ENCODE peak calls at places on chromosomes 3 and 15, in eight cellular contexts. B, Q, G, R, L, K, T and V are unnamed samples.

GRCh38 chr3:185242642-185243041 is 11.2 kb downstream of the EHHADH start:
- DNase-seq in Q (no peak), K (no peak), L (no peak), R (no peak), T (no peak), G (no peak), B (no peak), V (no peak)

GRCh38 chr3:99720985-99721632 is 82.7 kb downstream of the COL8A1 start:
- DNase-seq in G (no peak), L (no peak), Q (no peak), R (no peak), K (peak), T (peak), B (no peak), V (no peak)

GRCh38 chr3:114856867-114857266 is 290.2 kb downstream of the ZBTB20 start:
- DNase-seq in L (no peak), B (no peak), G (no peak), T (no peak), K (no peak), Q (no peak), R (no peak), V (no peak)

GRCh38 chr3:64084640-64085039 is 61.3 kb upstream of the PSMD6 start:
- DNase-seq in R (peak), G (no peak), T (peak), Q (no peak), B (no peak), L (no peak), K (no peak), V (no peak)

GRCh38 chr3:155304394-155304793 is 10.9 kb upstream of the STRIT1 start:
- DNase-seq in K (no peak), T (no peak), L (no peak), Q (no peak), R (no peak), G (no peak), B (no peak), V (no peak)

GRCh38 chr3:72489916-72490315 is 358.3 kb downstream of the SHQ1 start:
- DNase-seq in Q (no peak), L (no peak), G (no peak), K (no peak), R (no peak), B (no peak), T (no peak), V (no peak)

GRCh38 chr3:42979044-42979962 is at the start of gene GASK1A:
- DNase-seq in G (no peak), R (peak), K (peak), B (peak), L (no peak), T (no peak), Q (no peak), V (peak)

GRCh38 chr3:33940149-33940548 is 141.7 kb downstream of the PDCD6IP start:
- DNase-seq in G (no peak), L (no peak), B (no peak), K (no peak), T (no peak), Q (no peak), R (no peak), V (no peak)

GRCh38 chr3:42043116-42043796 is 47.9 kb upstream of the TRAK1 start:
- DNase-seq in L (no peak), B (no peak), Q (peak), T (no peak), R (peak), K (no peak), G (no peak), V (no peak)

GRCh38 chr15:56719774-56720555 is 13.3 kb downstream of the ZNF280D start:
- DNase-seq in B (no peak), T (peak), G (no peak), Q (no peak), L (no peak), R (peak), K (no peak), V (no peak)

GRCh38 chr3:156978471-156978961 is 152.4 kb downstream of the LEKR1 start:
- DNase-seq in R (peak), T (no peak), B (no peak), G (no peak), K (no peak), L (no peak), Q (peak), V (no peak)

GRCh38 chr3:119619094-119619493 is 21.4 kb downstream of the PLA1A start:
- DNase-seq in G (no peak), T (no peak), Q (no peak), B (no peak), R (no peak), K (no peak), L (no peak), V (no peak)

GRCh38 chr3:117130222-117130621 is 420.6 kb downstream of the TUSC7 start:
- DNase-seq in L (no peak), K (no peak), R (peak), T (no peak), Q (no peak), G (no peak), B (no peak), V (no peak)

GRCh38 chr3:29773481-29773880 is 492.6 kb downstream of the RBMS3 start:
- DNase-seq in L (no peak), Q (no peak), G (no peak), R (no peak), B (no peak), K (no peak), T (no peak), V (no peak)

GRCh38 chr15:68774521-68775293 is 46.0 kb downstream of the ANP32A start:
- DNase-seq in K (peak), G (peak), R (no peak), B (no peak), Q (no peak), L (no peak), T (no peak), V (no peak)

GRCh38 chr15:38614621-38615020 is 50.0 kb upstream of the RASGRP1 start:
- DNase-seq in G (no peak), K (no peak), T (no peak), L (no peak), R (no peak), Q (no peak), B (no peak), V (no peak)

GRCh38 chr3:53286727-53287412 is 31.0 kb upstream of the TKT start:
- DNase-seq in G (no peak), K (no peak), T (peak), B (no peak), L (no peak), Q (peak), R (peak), V (no peak)

GRCh38 chr3:16993227-16993626 is 108.5 kb downstream of the PLCL2 start:
- DNase-seq in G (no peak), R (peak), T (peak), L (no peak), Q (peak), B (no peak), K (no peak), V (peak)

GRCh38 chr3:58029842-58030584 is 21.8 kb downstream of the FLNB start:
- DNase-seq in T (no peak), Q (no peak), L (no peak), B (no peak), K (no peak), R (no peak), G (no peak), V (no peak)

GRCh38 chr15:44536298-44536961 is 517 bp upstream of the EIF3J start:
- DNase-seq in K (no peak), B (peak), G (peak), R (no peak), T (peak), Q (no peak), L (peak), V (peak)

GRCh38 chr3:49900491-49901153 is 3.1 kb downstream of the MST1R start:
- DNase-seq in B (no peak), G (no peak), K (no peak), Q (no peak), R (peak), T (peak), L (no peak), V (peak)

GRCh38 chr15:55912982-55913381 is 80.4 kb downstream of the NEDD4 start:
- DNase-seq in R (no peak), Q (no peak), K (no peak), T (no peak), G (no peak), B (no peak), L (no peak), V (no peak)

GRCh38 chr3:152505926-152506325 is 237.2 kb downstream of the MBNL1 start:
- DNase-seq in L (no peak), Q (no peak), B (no peak), T (no peak), R (no peak), G (no peak), K (no peak), V (no peak)

GRCh38 chr3:49536875-49537533 is 17.3 kb upstream of the BSN start:
- DNase-seq in G (no peak), B (no peak), T (no peak), K (no peak), L (no peak), Q (no peak), R (no peak), V (no peak)

GRCh38 chr3:109070232-109070631 is 47.7 kb downstream of the MORC1 start:
- DNase-seq in L (no peak), G (no peak), B (no peak), K (no peak), T (no peak), Q (no peak), R (no peak), V (no peak)

GRCh38 chr3:195557327-195557726 is 14.2 kb upstream of the PPP1R2 start:
- DNase-seq in G (no peak), L (no peak), B (no peak), K (no peak), T (no peak), Q (no peak), R (no peak), V (no peak)

GRCh38 chr3:195555110-195555509 is 12.0 kb upstream of the PPP1R2 start:
- DNase-seq in Q (no peak), L (no peak), G (no peak), B (no peak), K (no peak), R (no peak), T (no peak), V (no peak)

GRCh38 chr3:195556390-195556789 is 13.3 kb upstream of the PPP1R2 start:
- DNase-seq in K (no peak), Q (peak), B (no peak), R (no peak), L (no peak), T (no peak), G (no peak), V (no peak)

GRCh38 chr3:195559723-195560409 is 16.7 kb upstream of the PPP1R2 start:
- DNase-seq in Q (no peak), K (no peak), L (no peak), B (no peak), G (no peak), T (no peak), R (no peak), V (peak)

GRCh38 chr3:195558602-195559001 is 15.5 kb upstream of the PPP1R2 start:
- DNase-seq in K (no peak), Q (peak), T (no peak), L (no peak), R (no peak), G (no peak), B (no peak), V (peak)
- TF ChIP-seq CTCF in K (no peak), Q (peak), T (peak), L (peak), R (peak), G (peak), B (no peak), V (no peak)

DNA sequence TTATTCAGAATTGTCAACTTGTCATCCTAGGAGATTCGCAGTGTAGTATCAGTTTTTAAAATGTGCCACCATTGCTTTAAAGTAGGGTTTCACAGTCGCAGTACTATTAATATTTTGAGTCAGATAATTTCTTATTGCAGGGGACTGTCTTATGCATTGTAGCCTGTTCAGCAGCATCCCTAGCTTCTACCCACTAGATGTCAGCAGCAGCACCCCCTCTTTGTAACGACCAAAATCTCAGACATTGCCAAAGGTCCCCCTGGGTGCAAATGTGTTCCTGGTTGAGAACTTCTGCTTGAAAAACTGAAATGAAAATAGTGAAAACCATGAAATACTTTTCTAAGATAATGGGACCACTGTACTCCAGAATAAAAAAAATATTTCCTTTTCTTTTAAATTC is 474.8 kb downstream of the CNTN3 start:
- DNase-seq in K (no peak), G (no peak), Q (no peak), L (no peak), R (no peak), T (peak), B (no peak), V (no peak)
- TF ChIP-seq CTCF in K (no peak), G (no peak), Q (no peak), L (peak), R (no peak), T (peak), B (no peak), V (no peak)

GRCh38 chr3:40847571-40847992 is 322.8 kb downstream of the ZNF621 start:
- DNase-seq in G (peak), L (peak), B (no peak), K (peak), T (no peak), Q (peak), R (peak), V (peak)
- TF ChIP-seq CTCF in G (no peak), L (peak), B (no peak), K (no peak), T (no peak), Q (peak), R (peak), V (peak)

DNA sequence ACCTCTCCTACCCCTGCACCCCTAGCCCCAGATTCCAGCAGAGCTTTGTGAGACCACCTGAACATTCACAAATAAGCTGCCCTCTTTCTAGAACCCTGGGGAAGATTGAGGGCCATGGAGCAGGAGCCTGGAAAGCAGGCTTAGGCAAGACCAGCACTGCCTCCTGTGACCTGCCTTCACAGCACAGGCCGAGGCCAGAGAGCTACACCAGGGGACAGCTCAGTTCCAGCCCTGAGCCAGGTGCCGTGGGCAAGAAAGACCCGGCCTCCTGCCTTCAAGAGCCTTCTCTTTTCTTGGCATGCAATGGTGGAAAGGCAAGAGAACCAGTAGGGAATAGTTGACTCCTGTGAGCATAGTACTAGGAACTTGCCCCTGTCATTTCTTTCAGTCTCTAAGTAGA is 48.1 kb downstream of the SLC6A6 start:
- DNase-seq in T (no peak), L (no peak), Q (no peak), G (no peak), R (no peak), K (no peak), B (no peak), V (no peak)
- TF ChIP-seq CTCF in T (no peak), L (no peak), Q (no peak), G (no peak), R (no peak), K (no peak), B (no peak), V (no peak)

GRCh38 chr3:106560451-106560966 is 691.7 kb upstream of the CBLB start:
- DNase-seq in R (peak), B (no peak), T (peak), K (no peak), Q (peak), L (peak), G (no peak), V (no peak)

GRCh38 chr3:106570426-106570825 is 701.6 kb upstream of the CBLB start:
- DNase-seq in T (no peak), G (no peak), R (no peak), Q (no peak), K (no peak), B (no peak), L (no peak), V (no peak)

DNA sequence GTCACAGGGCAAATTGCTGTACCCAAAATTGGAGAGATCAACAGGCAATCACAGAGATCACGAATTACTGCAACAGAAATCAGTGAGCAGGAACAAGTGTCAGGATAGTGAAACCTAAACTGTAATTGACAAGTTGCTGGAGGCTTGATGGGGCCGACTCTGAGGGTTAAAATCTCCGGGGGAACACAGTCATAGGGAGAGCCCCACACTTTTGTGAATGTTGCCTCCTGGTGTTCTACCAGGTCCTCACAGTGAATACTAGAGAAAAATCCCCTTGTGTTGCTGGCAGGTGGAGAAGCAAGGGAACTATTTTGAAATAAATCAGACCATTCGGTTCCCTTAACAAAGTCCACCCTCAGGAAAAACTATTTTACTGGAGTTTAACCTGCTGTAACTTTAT is 697.5 kb upstream of the CBLB start:
- DNase-seq in G (no peak), Q (no peak), K (no peak), B (no peak), T (no peak), L (no peak), R (no peak), V (no peak)
- TF ChIP-seq CTCF in G (no peak), Q (peak), K (no peak), B (no peak), T (peak), L (no peak), R (no peak), V (no peak)